ENCODE peak calls at places on chromosomes 1 and 21, in five cellular contexts. One of them, this sample, is unnamed.
A peak's percentile ranks its signal among the peaks of the same experiment; 100 is the strongest.

GRCh38 chr1:32539584-32540571 is 651 bp downstream of the ZBTB8A start:
- DNase-seq in tibial nerve: no peak
- DNase-seq in A549: peak; percentile 37
- DNase-seq in fibroblast of lung: peak; percentile 43
- DNase-seq in transverse colon: peak; percentile 44
- DNase-seq in this sample: no peak

GRCh38 chr1:48223372-48224081 is 1.0 kb downstream of the SLC5A9 start:
- DNase-seq in tibial nerve: no peak
- DNase-seq in A549: no peak
- DNase-seq in fibroblast of lung: no peak
- DNase-seq in transverse colon: peak; percentile 55
- DNase-seq in this sample: no peak

GRCh38 chr1:79037085-79037484 is 30.6 kb upstream of the ADGRL4 start:
- DNase-seq in tibial nerve: no peak
- DNase-seq in A549: no peak
- DNase-seq in fibroblast of lung: no peak
- DNase-seq in transverse colon: no peak
- DNase-seq in this sample: no peak

GRCh38 chr1:221097479-221098281 is 218.4 kb downstream of the HLX start:
- DNase-seq in tibial nerve: no peak
- DNase-seq in A549: peak; percentile 80
- DNase-seq in fibroblast of lung: peak; percentile 94
- DNase-seq in transverse colon: no peak
- DNase-seq in this sample: peak; percentile 66

GRCh38 chr1:115833806-115834205 is 7.1 kb downstream of the NHLH2 start:
- DNase-seq in tibial nerve: no peak
- DNase-seq in A549: no peak
- DNase-seq in fibroblast of lung: no peak
- DNase-seq in transverse colon: no peak
- DNase-seq in this sample: no peak

GRCh38 chr1:204171751-204172178 is 5.6 kb upstream of the REN start:
- DNase-seq in tibial nerve: no peak
- DNase-seq in A549: peak; percentile 49
- DNase-seq in fibroblast of lung: no peak
- DNase-seq in transverse colon: no peak
- DNase-seq in this sample: no peak

GRCh38 chr1:41366428-41367101 is 5.3 kb downstream of the FOXO6 start:
- DNase-seq in tibial nerve: no peak
- DNase-seq in A549: no peak
- DNase-seq in fibroblast of lung: no peak
- DNase-seq in transverse colon: no peak
- DNase-seq in this sample: no peak

GRCh38 chr1:193120604-193121166 is 1.1 kb upstream of the CDC73 start:
- DNase-seq in tibial nerve: no peak
- DNase-seq in A549: no peak
- DNase-seq in fibroblast of lung: no peak
- DNase-seq in transverse colon: no peak
- DNase-seq in this sample: no peak

GRCh38 chr21:33299181-33299752 is 25.5 kb upstream of the IFNAR1 start:
- DNase-seq in tibial nerve: no peak
- DNase-seq in A549: no peak
- DNase-seq in fibroblast of lung: no peak
- DNase-seq in transverse colon: peak; percentile 18
- DNase-seq in this sample: no peak

GRCh38 chr21:45453308-45453950 is 48.5 kb downstream of the COL18A1 start:
- DNase-seq in tibial nerve: no peak
- DNase-seq in A549: no peak
- DNase-seq in fibroblast of lung: no peak
- DNase-seq in transverse colon: no peak
- DNase-seq in this sample: no peak

GRCh38 chr21:39350094-39351006 is 1.5 kb upstream of the HMGN1 start:
- DNase-seq in tibial nerve: no peak
- DNase-seq in A549: no peak
- DNase-seq in fibroblast of lung: peak; percentile 48
- DNase-seq in transverse colon: no peak
- DNase-seq in this sample: no peak

GRCh38 chr1:231885209-231885854 is 258.7 kb downstream of the DISC1 start:
- DNase-seq in tibial nerve: no peak
- DNase-seq in A549: no peak
- DNase-seq in fibroblast of lung: peak; percentile 42
- DNase-seq in transverse colon: no peak
- DNase-seq in this sample: no peak

GRCh38 chr21:31409849-31410762 is 66.0 kb upstream of the TIAM1 start:
- DNase-seq in tibial nerve: no peak
- DNase-seq in A549: no peak
- DNase-seq in fibroblast of lung: no peak
- DNase-seq in transverse colon: no peak
- DNase-seq in this sample: no peak

GRCh38 chr1:240575976-240576666 is 35.8 kb downstream of the GREM2 start:
- DNase-seq in tibial nerve: no peak
- DNase-seq in A549: peak; percentile 27
- DNase-seq in fibroblast of lung: peak; percentile 67
- DNase-seq in transverse colon: no peak
- DNase-seq in this sample: no peak

GRCh38 chr1:8026153-8026975 is at the start of gene ERRFI1:
- DNase-seq in tibial nerve: peak; percentile 93
- DNase-seq in A549: peak; percentile 94
- DNase-seq in fibroblast of lung: peak; percentile 97
- DNase-seq in transverse colon: peak; percentile 95
- DNase-seq in this sample: peak; percentile 82
- H3K27ac ChIP-seq in tibial nerve: peak within 1 kb of the TSS; percentile 96
- H3K27ac ChIP-seq in A549: peak within 1 kb of the TSS; percentile 100
- H3K27ac ChIP-seq in fibroblast of lung: peak within 1 kb of the TSS; percentile 94
- H3K27ac ChIP-seq in transverse colon: peak within 1 kb of the TSS; percentile 95
- H3K27ac ChIP-seq in this sample: peak within 1 kb of the TSS; percentile 88

DNA sequence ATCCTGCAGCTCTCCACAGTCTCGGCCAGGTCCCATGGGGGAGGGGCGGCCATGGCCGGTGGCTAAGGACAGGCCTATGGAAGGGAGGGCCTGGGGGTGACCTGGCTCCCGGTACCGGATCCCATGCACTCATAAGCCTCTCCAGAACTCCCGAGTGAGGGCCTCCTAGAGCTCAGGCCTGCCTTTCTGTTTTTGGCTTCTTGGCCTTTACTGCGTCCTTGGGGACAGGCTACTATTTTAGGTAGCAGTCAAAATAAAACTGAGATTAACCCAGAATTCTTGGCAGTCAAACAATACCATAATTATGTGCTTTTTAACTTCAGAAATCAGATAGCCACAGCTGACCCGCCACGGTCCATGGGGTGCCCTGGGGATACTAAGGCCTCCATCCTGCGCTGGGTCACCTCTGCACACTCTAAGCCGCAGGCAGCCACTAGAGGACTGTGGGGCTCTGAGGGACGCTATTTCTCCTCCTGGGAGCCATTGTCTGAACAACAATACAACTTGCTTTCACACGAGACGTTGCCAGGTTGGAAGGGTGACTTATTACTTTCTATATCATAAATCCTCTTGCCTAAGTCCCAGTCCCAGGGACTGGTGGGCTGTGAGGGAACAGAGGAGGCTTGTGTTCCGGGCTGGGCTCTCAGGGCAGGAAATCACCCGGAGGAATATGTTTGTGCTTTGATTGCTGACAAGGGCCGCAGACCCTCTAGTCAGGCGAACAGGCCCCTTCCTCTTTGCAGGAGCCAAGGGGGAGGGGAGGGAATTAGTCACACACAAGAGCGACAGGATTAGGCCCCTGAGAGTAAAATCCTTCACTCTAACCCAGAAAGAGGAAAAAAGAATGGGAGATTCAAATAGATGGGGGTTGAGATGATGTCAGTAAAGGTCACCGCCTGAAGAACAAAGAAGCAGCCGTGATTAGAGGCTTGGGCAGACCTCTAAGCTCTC is 40.7 kb upstream of the BCAR3 start:
- DNase-seq in tibial nerve: no peak
- DNase-seq in A549: no peak
- DNase-seq in fibroblast of lung: no peak
- DNase-seq in transverse colon: no peak
- DNase-seq in this sample: no peak
- H3K4me3 ChIP-seq in tibial nerve: no peak overlapping the region
- H3K4me3 ChIP-seq in A549: no peak overlapping the region
- H3K4me3 ChIP-seq in fibroblast of lung: no peak overlapping the region
- H3K4me3 ChIP-seq in transverse colon: no peak overlapping the region
- H3K4me3 ChIP-seq in this sample: no peak overlapping the region

GRCh38 chr1:85372683-85373446 is 92.1 kb downstream of the DDAH1 start:
- DNase-seq in tibial nerve: no peak
- DNase-seq in A549: peak; percentile 23
- DNase-seq in fibroblast of lung: peak; percentile 60
- DNase-seq in transverse colon: no peak
- DNase-seq in this sample: peak; percentile 20
- H3K27ac ChIP-seq in tibial nerve: no peak overlapping the region
- H3K27ac ChIP-seq in A549: peak overlapping the region; percentile 1
- H3K27ac ChIP-seq in fibroblast of lung: no peak overlapping the region
- H3K27ac ChIP-seq in transverse colon: no peak overlapping the region
- H3K27ac ChIP-seq in this sample: no peak overlapping the region

GRCh38 chr1:39572379-39573096 is 4.1 kb downstream of the PABPC4 start:
- DNase-seq in tibial nerve: no peak
- DNase-seq in A549: no peak
- DNase-seq in fibroblast of lung: no peak
- DNase-seq in transverse colon: no peak
- DNase-seq in this sample: no peak

GRCh38 chr1:39574646-39575045 is 1.9 kb downstream of the PABPC4 start:
- DNase-seq in tibial nerve: no peak
- DNase-seq in A549: no peak
- DNase-seq in fibroblast of lung: peak; percentile 19
- DNase-seq in transverse colon: peak; percentile 31
- DNase-seq in this sample: no peak

GRCh38 chr1:39575191-39576015 is 1.2 kb downstream of the PABPC4 start:
- DNase-seq in tibial nerve: no peak
- DNase-seq in A549: no peak
- DNase-seq in fibroblast of lung: peak; percentile 63
- DNase-seq in transverse colon: peak; percentile 58
- DNase-seq in this sample: no peak

GRCh38 chr1:39573097-39573465 is 3.5 kb downstream of the PABPC4 start:
- DNase-seq in tibial nerve: no peak
- DNase-seq in A549: no peak
- DNase-seq in fibroblast of lung: no peak
- DNase-seq in transverse colon: no peak
- DNase-seq in this sample: no peak

DNA sequence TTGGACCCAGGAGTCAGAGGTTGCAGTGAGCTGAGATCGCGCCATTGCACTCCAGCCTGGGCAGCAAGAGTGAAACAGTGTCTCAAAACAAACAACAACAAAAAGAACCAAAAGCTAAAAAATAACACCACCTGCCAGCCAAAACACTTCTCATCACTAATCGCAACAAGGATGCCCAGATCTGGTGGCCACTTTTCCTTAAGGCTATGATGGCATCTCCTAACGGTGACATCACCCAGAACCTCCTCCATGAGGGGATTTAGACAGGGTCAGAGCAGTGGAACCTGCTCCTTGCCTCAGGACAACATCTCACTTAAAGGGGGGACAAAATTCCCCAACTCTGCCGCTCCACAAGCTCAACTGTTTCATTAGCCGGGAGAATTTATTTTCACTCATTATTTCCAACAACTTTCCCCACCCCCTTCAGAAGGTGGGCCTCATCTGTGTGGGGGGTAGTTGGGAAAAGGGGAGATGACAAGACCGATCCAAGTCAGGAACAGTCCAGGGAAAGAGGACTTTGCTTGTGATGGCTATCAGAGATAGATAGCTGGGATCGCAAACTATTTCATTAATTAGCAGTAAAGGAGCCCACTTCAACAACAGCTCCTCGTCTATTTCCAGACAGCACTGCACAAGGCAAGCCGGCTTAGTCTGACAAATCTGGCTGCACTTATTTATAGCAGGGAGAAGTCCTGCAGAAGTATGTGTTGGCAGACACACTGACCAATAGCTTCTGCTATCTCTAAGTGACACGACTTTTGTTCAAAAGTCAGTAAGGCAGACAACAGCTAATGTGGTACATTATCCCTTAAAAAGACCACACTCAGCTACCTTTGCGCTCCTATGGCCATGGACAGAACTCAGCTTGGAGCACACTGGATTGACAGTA is 2.6 kb downstream of the PABPC4 start:
- DNase-seq in tibial nerve: no peak
- DNase-seq in A549: no peak
- DNase-seq in fibroblast of lung: peak; percentile 38
- DNase-seq in transverse colon: no peak
- DNase-seq in this sample: no peak
- H3K4me3 ChIP-seq in tibial nerve: peak overlapping the region; percentile 84
- H3K4me3 ChIP-seq in A549: peak overlapping the region; percentile 89
- H3K4me3 ChIP-seq in fibroblast of lung: peak overlapping the region; percentile 95
- H3K4me3 ChIP-seq in transverse colon: no peak overlapping the region
- H3K4me3 ChIP-seq in this sample: peak overlapping the region; percentile 83

DNA sequence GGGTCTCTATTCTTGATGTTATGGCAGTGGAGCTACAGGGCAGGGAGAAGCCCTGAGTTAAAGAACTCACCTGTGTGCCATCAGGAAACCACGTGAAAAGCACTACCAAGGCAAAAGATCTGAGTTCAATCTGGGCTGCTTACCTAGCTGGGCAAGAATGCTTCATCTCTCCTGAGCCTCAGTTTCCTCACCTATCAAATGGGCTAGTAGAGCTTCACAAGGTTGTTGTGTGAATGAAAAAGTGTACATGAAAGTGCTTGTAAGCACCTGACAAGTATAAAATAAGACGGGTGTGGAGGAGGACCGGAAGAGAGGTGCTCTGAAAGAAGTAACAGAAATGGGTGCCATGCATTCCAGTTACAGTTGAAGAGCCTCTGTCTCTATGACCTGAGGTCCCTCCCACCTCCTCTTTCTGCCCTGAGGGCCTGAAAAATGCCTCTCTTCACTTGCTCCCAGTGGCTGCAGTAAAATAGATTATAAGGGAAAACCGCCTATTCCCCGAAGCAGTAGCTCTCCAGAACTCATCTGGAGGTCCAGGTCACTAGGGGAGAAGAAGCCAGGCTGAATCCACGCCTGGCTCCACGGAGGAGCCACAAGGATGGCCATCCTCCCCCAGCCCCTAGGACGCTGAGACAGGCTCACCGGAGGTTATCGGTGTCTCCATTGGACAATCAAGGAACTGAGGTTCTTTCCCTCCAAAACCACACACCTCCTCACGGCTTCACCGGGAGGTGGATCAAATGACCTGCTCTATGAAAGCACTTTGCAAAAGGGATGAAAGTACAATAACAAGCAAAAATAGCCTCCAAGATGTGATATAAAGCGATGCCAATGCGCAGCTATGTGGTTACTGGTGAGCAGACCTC is 1.4 kb downstream of the GPR161 start:
- DNase-seq in tibial nerve: no peak
- DNase-seq in A549: no peak
- DNase-seq in fibroblast of lung: no peak
- DNase-seq in transverse colon: no peak
- DNase-seq in this sample: no peak
- H3K27ac ChIP-seq in tibial nerve: peak overlapping the region; percentile 90
- H3K27ac ChIP-seq in A549: no peak overlapping the region
- H3K27ac ChIP-seq in fibroblast of lung: peak overlapping the region; percentile 44
- H3K27ac ChIP-seq in transverse colon: peak overlapping the region; percentile 82
- H3K27ac ChIP-seq in this sample: peak overlapping the region; percentile 21

This sample was measured in AG04450.